ENCODE peak calls at places on chromosomes 12 and 14, in four cellular contexts. U is WERI-Rb-1, I is left lung, Z is neural progenitor cell. R is an unnamed sample.

GRCh38 chr12:52789637-52790426 is 6.1 kb downstream of the KRT3 start:
- DNase-seq in Z (no peak), U (no peak), I (no peak), R (no peak)

GRCh38 chr12:178715-179109 is 35.2 kb downstream of the SLC6A12 start:
- DNase-seq in I (no peak), U (no peak), Z (no peak), R (no peak)

GRCh38 chr12:26767116-26767515 is 65.9 kb downstream of the ITPR2 start:
- DNase-seq in I (no peak), Z (no peak), U (no peak), R (no peak)

GRCh38 chr12:51377099-51377984 is 13.9 kb downstream of the GALNT6 start:
- DNase-seq in Z (no peak), U (no peak), I (no peak), R (no peak)

GRCh38 chr12:99983721-99984258 is 946 bp downstream of the ANKS1B start:
- DNase-seq in U (peak), I (no peak), Z (no peak), R (no peak)

GRCh38 chr12:95796982-95797289 is 6.4 kb upstream of the NTN4 start:
- DNase-seq in Z (no peak), U (no peak), I (no peak), R (no peak)

GRCh38 chr12:74780458-74781241 is 243.0 kb downstream of the ATXN7L3B start:
- DNase-seq in U (peak), I (no peak), Z (no peak), R (peak)

GRCh38 chr14:65840786-65841185 is 428.3 kb downstream of the FUT8 start:
- DNase-seq in U (no peak), I (no peak), Z (no peak), R (no peak)

GRCh38 chr14:95537298-95538089 is 2.6 kb downstream of the GLRX5 start:
- DNase-seq in U (no peak), Z (no peak), I (no peak), R (no peak)

GRCh38 chr14:70186826-70187483 is 1.8 kb downstream of the SLC8A3 start:
- DNase-seq in I (no peak), Z (peak), U (peak), R (no peak)

GRCh38 chr12:80443974-80444666 is at the start of gene PTPRQ:
- DNase-seq in U (no peak), I (no peak), Z (no peak), R (no peak)

GRCh38 chr12:52280796-52281560 is 6.5 kb downstream of the KRT86 start:
- DNase-seq in I (peak), Z (no peak), U (no peak), R (peak)

GRCh38 chr14:61388173-61388975 is 67.0 kb downstream of the PRKCH start:
- DNase-seq in U (no peak), Z (no peak), I (no peak), R (no peak)

GRCh38 chr12:114864688-114865685 is 181.0 kb upstream of the TBX3 start:
- DNase-seq in I (no peak), Z (peak), U (no peak), R (no peak)

GRCh38 chr12:25313591-25313990 is 62.9 kb upstream of the KRAS start:
- DNase-seq in U (no peak), I (no peak), Z (no peak), R (no peak)

GRCh38 chr14:84340938-84341337 is 1189.0 kb upstream of the FLRT2 start:
- DNase-seq in U (no peak), Z (no peak), I (no peak), R (no peak)

GRCh38 chr12:133046698-133047097 is 9.4 kb downstream of the ZNF84 start:
- DNase-seq in Z (no peak), U (no peak), I (no peak), R (no peak)

GRCh38 chr12:13387074-13387473 is 190.5 kb downstream of the EMP1 start:
- DNase-seq in Z (no peak), I (no peak), U (no peak), R (no peak)

GRCh38 chr12:27969011-27969900 is 3.3 kb downstream of the PTHLH start:
- DNase-seq in Z (peak), U (peak), I (peak), R (no peak)

GRCh38 chr12:127677537-127678131 is 589.3 kb upstream of the TMEM132C start:
- DNase-seq in U (peak), Z (peak), I (no peak), R (peak)

GRCh38 chr14:24297190-24297964 is 2.2 kb downstream of the DHRS1 start:
- DNase-seq in I (no peak), Z (peak), U (peak), R (peak)

GRCh38 chr14:24664366-24664765 is 30.4 kb upstream of the GZMB start:
- DNase-seq in U (no peak), Z (no peak), I (no peak), R (no peak)

GRCh38 chr12:2064078-2064507 is 11.3 kb downstream of the CACNA1C start:
- DNase-seq in I (no peak), Z (no peak), U (no peak), R (no peak)

GRCh38 chr14:39781466-39781865 is 349.2 kb upstream of the FBXO33 start:
- DNase-seq in Z (no peak), U (no peak), I (no peak), R (no peak)

GRCh38 chr14:45253070-45253753 is at the start of gene MIS18BP1:
- DNase-seq in I (peak), U (peak), Z (peak), R (peak)

GRCh38 chr12:69688496-69689427 is 10.3 kb downstream of the BEST3 start:
- DNase-seq in Z (peak), I (peak), U (no peak), R (peak)

GRCh38 chr14:88613552-88614010 is 50.7 kb downstream of the ZC3H14 start:
- DNase-seq in U (no peak), Z (no peak), I (no peak), R (peak)

GRCh38 chr12:111327474-111327873 is 41.4 kb downstream of the PHETA1 start:
- DNase-seq in Z (no peak), I (no peak), U (no peak), R (no peak)

GRCh38 chr14:25381498-25381897 is 331.6 kb upstream of the STXBP6 start:
- DNase-seq in U (no peak), I (no peak), Z (peak), R (no peak)

GRCh38 chr12:10031771-10032175 is 1.3 kb downstream of the CLEC9A start:
- DNase-seq in Z (no peak), I (no peak), U (no peak), R (peak)

GRCh38 chr12:39937119-39937518 is 168.8 kb downstream of the SLC2A13 start:
- DNase-seq in I (no peak), Z (no peak), U (no peak), R (no peak)

GRCh38 chr12:69935651-69936100 is 110.6 kb downstream of the MYRFL start:
- DNase-seq in U (peak), I (no peak), Z (no peak), R (no peak)

GRCh38 chr14:105367116-105368031 is 31.0 kb upstream of the TEX22 start:
- DNase-seq in U (no peak), Z (no peak), I (no peak), R (no peak)

GRCh38 chr12:5022465-5023061 is 21.1 kb upstream of the KCNA5 start:
- DNase-seq in I (no peak), U (peak), Z (peak), R (no peak)

GRCh38 chr12:54373619-54374554 is 9.6 kb upstream of the GPR84 start:
- DNase-seq in Z (no peak), U (no peak), I (no peak), R (no peak)

GRCh38 chr12:101935769-101936741 is 58.7 kb downstream of the DRAM1 start:
- DNase-seq in U (no peak), I (no peak), Z (no peak), R (peak)

DNA sequence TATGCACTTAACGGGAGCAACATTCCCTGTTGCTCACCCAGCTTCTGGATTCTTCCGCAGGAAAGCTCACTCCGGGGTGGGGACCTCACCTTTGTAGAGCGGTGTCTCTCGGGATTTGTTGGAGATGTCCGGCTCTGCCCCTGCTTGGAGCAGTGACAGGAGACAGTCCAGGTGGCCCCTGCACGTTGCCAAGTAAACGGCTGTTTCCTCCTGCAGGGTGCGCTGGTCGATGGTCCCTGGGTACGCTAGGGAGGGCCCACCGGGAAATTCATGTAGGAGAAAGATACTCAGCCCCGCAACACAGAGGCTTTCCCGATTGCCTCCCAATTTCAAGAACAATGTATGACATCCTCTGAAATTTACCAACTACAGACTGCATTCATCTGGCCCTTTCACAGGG is 23.1 kb downstream of the ASB2 start:
- DNase-seq in I (no peak), Z (peak), U (peak), R (no peak)
- TF ChIP-seq CTCF in I (no peak), Z (peak), U (peak), R (peak)

DNA sequence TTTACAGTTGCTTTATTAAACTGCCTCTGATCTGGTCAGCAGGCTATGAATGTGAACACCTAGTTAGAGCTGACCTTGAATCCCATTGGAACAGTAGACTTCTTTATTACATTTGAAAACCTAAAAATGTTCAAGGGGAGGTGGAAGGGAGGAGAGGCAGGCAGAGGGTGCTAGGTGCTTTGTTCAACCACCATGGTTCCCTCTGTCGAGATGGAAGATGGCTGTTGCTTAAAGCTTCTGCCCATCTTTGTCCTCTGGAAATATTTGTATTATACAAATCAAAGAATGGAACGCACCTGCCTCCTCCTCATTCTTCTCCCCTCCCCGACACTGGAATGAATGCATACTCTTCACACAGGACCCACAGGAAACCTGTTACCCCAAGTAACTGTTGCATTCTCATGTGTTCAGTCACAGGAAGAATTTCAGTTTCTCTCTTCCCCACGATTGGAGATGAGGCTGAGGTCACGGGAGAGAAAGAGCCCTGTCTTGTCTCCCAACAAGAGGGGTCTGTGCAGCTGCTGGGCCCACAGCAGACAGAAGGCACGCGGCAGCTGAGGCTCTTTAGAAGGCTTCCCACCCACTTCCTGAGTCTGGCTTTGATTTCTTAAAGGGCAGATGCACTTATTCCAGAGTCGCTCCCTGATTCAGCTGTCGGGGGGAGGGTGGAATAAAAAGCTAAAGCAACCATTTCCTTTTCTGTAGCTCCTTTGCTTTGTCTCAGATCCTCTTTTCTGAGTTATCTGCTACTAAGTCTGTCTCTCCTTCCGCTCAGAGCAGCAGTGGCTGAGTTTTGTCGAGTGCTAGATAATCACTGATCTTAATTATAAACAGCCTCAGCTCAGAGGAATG is 217.9 kb upstream of the BTG1 start:
- DNase-seq in Z (no peak), U (no peak), I (peak), R (peak)
- H3K27ac ChIP-seq in Z (no peak), U (no peak), I (peak), R (no peak)

GRCh38 chr12:108597559-108598471 is at the start of gene TMEM119:
- DNase-seq in I (no peak), U (peak), Z (peak), R (no peak)
- H3K4me3 ChIP-seq in I (peak), U (no peak), Z (no peak), R (peak)

DNA sequence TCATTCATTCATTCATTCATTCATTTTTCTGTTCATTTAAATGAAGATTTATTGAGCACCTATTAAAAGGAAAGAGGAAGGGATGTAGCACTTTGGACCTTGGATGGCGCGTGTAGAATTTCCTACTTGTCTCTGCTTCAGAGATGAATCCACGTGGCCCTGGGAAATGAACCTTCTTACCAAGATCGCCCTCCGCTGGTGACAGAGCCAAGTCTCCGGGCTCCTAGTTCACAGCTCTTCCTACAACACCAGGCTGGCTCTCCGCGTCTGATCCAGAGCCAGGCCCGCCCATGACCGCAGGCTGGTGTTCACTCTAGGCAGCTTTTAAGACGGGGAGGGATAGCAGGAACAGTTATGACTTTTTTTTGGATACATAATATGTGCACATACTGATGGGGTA is 70.9 kb upstream of the PIWIL1 start:
- DNase-seq in U (peak), I (no peak), Z (peak), R (no peak)
- TF ChIP-seq CTCF in U (peak), I (no peak), Z (peak), R (no peak)

DNA sequence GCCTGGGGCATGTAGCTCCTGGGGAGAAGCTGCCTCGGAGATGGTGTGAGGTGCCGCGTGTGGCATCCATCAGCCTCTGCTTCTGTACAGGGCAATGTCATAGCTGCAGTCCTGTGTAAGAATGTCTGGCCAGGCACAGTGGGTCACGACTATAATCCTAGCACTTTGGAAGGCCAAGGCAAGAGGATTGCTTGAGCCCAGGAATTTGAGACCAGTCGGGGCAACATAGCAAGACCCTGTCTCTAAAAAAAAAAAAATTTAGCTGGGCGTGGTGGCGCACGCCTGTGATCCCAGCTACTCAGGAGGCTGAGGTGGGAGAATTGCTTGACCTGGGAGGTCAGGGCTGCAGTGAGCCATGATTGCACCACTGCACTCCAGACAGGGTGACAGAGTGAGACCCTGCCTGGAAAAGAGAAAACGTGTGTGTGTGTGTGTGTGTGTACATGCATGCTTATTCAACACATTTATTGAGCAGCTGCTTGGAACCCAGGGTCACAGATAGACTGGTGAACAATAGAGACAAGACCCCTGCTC is 24.1 kb downstream of the RHOF start:
- DNase-seq in U (no peak), I (no peak), Z (no peak), R (no peak)
- H3K27ac ChIP-seq in U (peak), I (no peak), Z (no peak), R (no peak)

DNA sequence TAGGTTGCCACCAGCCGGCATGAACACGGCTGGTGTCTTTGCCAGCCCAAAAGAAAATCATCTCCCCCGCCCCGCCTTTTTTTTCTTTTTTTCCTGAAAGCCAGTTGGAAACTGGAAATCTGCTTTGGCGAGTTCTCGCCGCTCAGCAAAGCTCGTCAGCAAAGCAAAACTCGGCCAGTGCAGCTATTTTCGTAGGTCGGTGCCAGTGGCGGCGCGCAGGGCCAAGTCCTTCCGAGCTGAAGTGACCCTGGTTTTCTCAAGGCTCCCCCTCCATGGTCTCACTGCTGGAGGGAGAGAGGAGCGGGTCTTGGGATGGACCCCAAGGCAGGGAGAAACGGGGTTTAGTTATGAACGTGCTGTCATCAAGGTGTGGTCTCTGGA is 248.4 kb upstream of the RTL1 start:
- DNase-seq in Z (no peak), I (no peak), U (no peak), R (no peak)
- H3K4me3 ChIP-seq in Z (no peak), I (no peak), U (no peak), R (no peak)

DNA sequence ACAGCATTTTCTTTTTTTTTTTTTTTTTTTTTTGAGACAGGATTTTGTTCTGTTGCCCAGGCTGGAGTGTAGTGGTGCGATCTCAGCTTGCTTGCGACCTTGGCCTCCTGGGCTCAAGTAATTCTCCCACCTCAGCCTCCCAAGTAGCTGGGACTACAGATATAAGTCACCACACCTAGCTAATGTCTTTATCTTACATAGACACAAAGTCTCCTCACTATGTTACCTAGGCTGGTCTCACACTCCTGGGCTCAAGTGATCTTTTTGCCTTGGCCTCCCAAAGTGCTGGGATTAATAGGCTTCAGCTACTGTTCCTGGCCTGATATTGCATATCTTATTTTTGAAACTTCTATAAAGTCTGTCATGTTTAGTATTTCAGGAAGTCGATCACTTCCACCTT is 6.0 kb upstream of the A2ML1 start:
- DNase-seq in U (no peak), I (no peak), Z (no peak), R (no peak)
- TF ChIP-seq CTCF in U (no peak), I (no peak), Z (no peak), R (no peak)

GRCh38 chr14:71716371-71716770 is 215.9 kb upstream of the RGS6 start:
- DNase-seq in I (no peak), U (no peak), Z (no peak), R (peak)
- H3K27ac ChIP-seq in I (no peak), U (no peak), Z (no peak), R (peak)

GRCh38 chr14:21089271-21089670 is 9.2 kb downstream of the ZNF219 start:
- DNase-seq in Z (no peak), U (no peak), I (no peak), R (no peak)

GRCh38 chr14:21084988-21085853 is 13.2 kb downstream of the ZNF219 start:
- DNase-seq in U (no peak), Z (no peak), I (no peak), R (peak)

GRCh38 chr14:21087294-21088091 is 11.0 kb downstream of the ZNF219 start:
- DNase-seq in U (no peak), Z (peak), I (no peak), R (peak)

GRCh38 chr14:21088687-21089086 is 9.8 kb downstream of the ZNF219 start:
- DNase-seq in U (no peak), I (no peak), Z (no peak), R (no peak)

GRCh38 chr14:21086908-21087293 is 11.6 kb downstream of the ZNF219 start:
- DNase-seq in I (no peak), U (no peak), Z (no peak), R (no peak)
- H3K4me3 ChIP-seq in I (no peak), U (no peak), Z (no peak), R (no peak)

R was measured in brain microvascular endothelial cell.